ENCODE peak calls at places on chromosomes 16 and 17, in four cellular contexts. One of them, this sample, is unnamed.

GRCh38 chr17:5236871-5237540 is 2.3 kb upstream of the SCIMP start:
- DNase-seq in kidney epithelial cell: no peak
- DNase-seq in RWPE1: no peak
- DNase-seq in pancreas: no peak
- DNase-seq in this sample: no peak

GRCh38 chr16:87076950-87077749 is 240.0 kb downstream of the C16orf95 start:
- DNase-seq in kidney epithelial cell: no peak
- DNase-seq in RWPE1: peak
- DNase-seq in pancreas: peak
- DNase-seq in this sample: peak

GRCh38 chr17:7842380-7842949 is 8.4 kb downstream of the KDM6B start:
- DNase-seq in kidney epithelial cell: peak
- DNase-seq in RWPE1: no peak
- DNase-seq in pancreas: peak
- DNase-seq in this sample: peak

GRCh38 chr17:8123695-8124349 is at the start of gene HES7:
- DNase-seq in kidney epithelial cell: no peak
- DNase-seq in RWPE1: peak
- DNase-seq in pancreas: no peak
- DNase-seq in this sample: no peak

GRCh38 chr17:69065113-69065512 is 4.4 kb upstream of the ABCA9 start:
- DNase-seq in kidney epithelial cell: no peak
- DNase-seq in RWPE1: no peak
- DNase-seq in pancreas: no peak
- DNase-seq in this sample: no peak

GRCh38 chr16:27421961-27422740 is 20.2 kb downstream of the IL21R start:
- DNase-seq in kidney epithelial cell: no peak
- DNase-seq in RWPE1: no peak
- DNase-seq in pancreas: no peak
- DNase-seq in this sample: no peak

GRCh38 chr16:79186196-79186595 is 414.3 kb downstream of the MAF start:
- DNase-seq in kidney epithelial cell: no peak
- DNase-seq in RWPE1: no peak
- DNase-seq in pancreas: no peak
- DNase-seq in this sample: no peak

GRCh38 chr16:53952215-53953208 is 248.6 kb downstream of the FTO start:
- DNase-seq in kidney epithelial cell: no peak
- DNase-seq in RWPE1: no peak
- DNase-seq in pancreas: no peak
- DNase-seq in this sample: no peak

GRCh38 chr16:4728676-4729075 is 5.4 kb downstream of the ANKS3 start:
- DNase-seq in kidney epithelial cell: no peak
- DNase-seq in RWPE1: no peak
- DNase-seq in pancreas: no peak
- DNase-seq in this sample: no peak

GRCh38 chr16:56311208-56312027 is 113.9 kb downstream of the AMFR start:
- DNase-seq in kidney epithelial cell: no peak
- DNase-seq in RWPE1: no peak
- DNase-seq in pancreas: no peak
- DNase-seq in this sample: no peak
- TF ChIP-seq CTCF in kidney epithelial cell: peak
- TF ChIP-seq CTCF in RWPE1: no peak
- TF ChIP-seq CTCF in pancreas: no peak
- TF ChIP-seq CTCF in this sample: no peak

DNA sequence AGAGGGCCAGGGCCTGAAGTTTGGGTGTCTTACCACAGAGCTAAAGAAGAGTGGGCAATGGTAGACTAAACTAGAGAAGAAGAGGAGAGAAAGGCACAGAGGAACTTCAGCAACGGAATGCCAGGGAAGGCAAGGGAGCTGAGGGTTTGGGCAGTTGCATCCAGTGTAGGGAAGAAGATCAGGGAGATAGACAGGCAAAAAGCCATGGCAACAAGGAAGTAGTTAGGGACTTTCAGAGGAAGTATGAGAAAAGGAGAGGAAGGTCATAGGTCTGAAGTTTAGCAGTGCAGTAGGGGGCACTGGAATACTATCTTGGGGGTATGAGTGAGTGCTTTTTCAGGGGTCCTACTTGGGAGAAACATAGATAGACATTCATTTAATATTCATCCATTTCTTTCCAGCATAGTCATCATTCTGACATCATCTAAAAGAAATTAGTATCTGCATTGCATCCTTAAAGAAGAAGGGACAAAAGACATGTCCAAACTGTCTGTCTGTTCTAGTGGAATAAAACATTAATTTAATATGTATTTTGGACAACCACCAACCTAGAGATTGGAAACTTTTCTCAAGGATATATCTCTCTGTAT is 2.2 kb upstream of the NF1 start:
- DNase-seq in kidney epithelial cell: no peak
- DNase-seq in RWPE1: no peak
- DNase-seq in pancreas: no peak
- DNase-seq in this sample: no peak
- TF ChIP-seq CTCF in kidney epithelial cell: no peak
- TF ChIP-seq CTCF in RWPE1: no peak
- TF ChIP-seq CTCF in pancreas: no peak
- TF ChIP-seq CTCF in this sample: no peak

DNA sequence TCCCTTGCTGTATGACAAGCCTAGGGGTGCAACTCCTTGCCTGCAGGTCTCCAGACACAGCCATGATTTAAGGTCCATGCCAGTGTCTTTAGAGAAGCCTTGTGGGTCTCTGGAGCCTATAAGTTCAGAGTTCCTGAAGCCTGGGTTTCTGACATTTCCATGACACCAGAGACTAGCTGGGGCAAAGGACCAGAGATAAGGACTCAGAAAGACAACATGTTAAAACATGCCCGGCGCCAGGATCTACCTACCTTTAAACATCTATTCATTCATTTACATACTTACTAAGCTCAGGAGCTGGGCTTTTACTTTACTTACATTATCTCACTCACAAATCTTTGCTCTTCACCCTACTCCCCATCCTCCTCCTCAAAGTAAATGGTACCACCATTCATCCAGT is 1.5 kb downstream of the MRPL27 start:
- DNase-seq in kidney epithelial cell: no peak
- DNase-seq in RWPE1: peak
- DNase-seq in pancreas: no peak
- DNase-seq in this sample: peak
- TF ChIP-seq CTCF in kidney epithelial cell: no peak
- TF ChIP-seq CTCF in RWPE1: no peak
- TF ChIP-seq CTCF in pancreas: no peak
- TF ChIP-seq CTCF in this sample: no peak

GRCh38 chr17:1628856-1629646 is 417 bp upstream of the SLC43A2 start:
- DNase-seq in kidney epithelial cell: no peak
- DNase-seq in RWPE1: peak
- DNase-seq in pancreas: peak
- DNase-seq in this sample: peak
- TF ChIP-seq CTCF in kidney epithelial cell: no peak
- TF ChIP-seq CTCF in RWPE1: peak
- TF ChIP-seq CTCF in pancreas: no peak
- TF ChIP-seq CTCF in this sample: peak

DNA sequence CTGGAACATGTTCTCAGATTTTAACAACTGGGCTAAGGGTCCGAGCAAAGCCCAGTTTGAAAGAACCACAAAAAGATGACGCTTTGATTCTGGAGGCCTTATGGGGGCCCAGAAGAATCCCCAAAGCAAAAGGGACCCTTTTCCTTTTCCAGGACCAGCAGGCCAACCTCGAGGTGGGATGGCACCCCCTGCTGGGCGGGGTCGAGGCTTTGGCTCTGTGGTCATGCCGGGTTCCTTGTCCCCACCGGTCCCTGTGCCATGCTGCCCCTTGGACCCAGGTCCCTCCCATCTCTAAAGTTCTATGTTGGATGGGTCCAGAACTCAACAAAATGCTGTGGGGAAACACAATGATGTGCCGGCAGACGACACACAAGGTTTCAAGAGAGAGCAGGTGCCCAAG is 30.9 kb downstream of the TMEM204 start:
- DNase-seq in kidney epithelial cell: no peak
- DNase-seq in RWPE1: no peak
- DNase-seq in pancreas: no peak
- DNase-seq in this sample: no peak
- TF ChIP-seq CTCF in kidney epithelial cell: peak
- TF ChIP-seq CTCF in RWPE1: no peak
- TF ChIP-seq CTCF in pancreas: no peak
- TF ChIP-seq CTCF in this sample: peak

GRCh38 chr17:32483451-32484019 is 3.3 kb upstream of the CDK5R1 start:
- DNase-seq in kidney epithelial cell: no peak
- DNase-seq in RWPE1: peak
- DNase-seq in pancreas: peak
- DNase-seq in this sample: no peak
- TF ChIP-seq CTCF in kidney epithelial cell: peak
- TF ChIP-seq CTCF in RWPE1: peak
- TF ChIP-seq CTCF in pancreas: no peak
- TF ChIP-seq CTCF in this sample: peak

GRCh38 chr16:25106567-25107465 is 4.7 kb upstream of the LCMT1 start:
- DNase-seq in kidney epithelial cell: no peak
- DNase-seq in RWPE1: peak
- DNase-seq in pancreas: peak
- DNase-seq in this sample: peak
- TF ChIP-seq CTCF in kidney epithelial cell: no peak
- TF ChIP-seq CTCF in RWPE1: no peak
- TF ChIP-seq CTCF in pancreas: no peak
- TF ChIP-seq CTCF in this sample: peak

GRCh38 chr16:19899605-19899955 is 14.9 kb upstream of the GPRC5B start:
- DNase-seq in kidney epithelial cell: no peak
- DNase-seq in RWPE1: no peak
- DNase-seq in pancreas: no peak
- DNase-seq in this sample: no peak
- TF ChIP-seq CTCF in kidney epithelial cell: no peak
- TF ChIP-seq CTCF in RWPE1: peak
- TF ChIP-seq CTCF in pancreas: no peak
- TF ChIP-seq CTCF in this sample: no peak

GRCh38 chr17:78358538-78359215 is 1.2 kb downstream of the SOCS3 start:
- DNase-seq in kidney epithelial cell: no peak
- DNase-seq in RWPE1: no peak
- DNase-seq in pancreas: no peak
- DNase-seq in this sample: peak

GRCh38 chr17:78359216-78359935 is 501 bp downstream of the SOCS3 start:
- DNase-seq in kidney epithelial cell: no peak
- DNase-seq in RWPE1: no peak
- DNase-seq in pancreas: peak
- DNase-seq in this sample: no peak

GRCh38 chr17:78357177-78357586 is 2.7 kb downstream of the SOCS3 start:
- DNase-seq in kidney epithelial cell: no peak
- DNase-seq in RWPE1: no peak
- DNase-seq in pancreas: no peak
- DNase-seq in this sample: no peak

GRCh38 chr17:78356163-78356713 is 3.6 kb downstream of the SOCS3 start:
- DNase-seq in kidney epithelial cell: no peak
- DNase-seq in RWPE1: peak
- DNase-seq in pancreas: no peak
- DNase-seq in this sample: peak

GRCh38 chr17:78357687-78358537 is 2.0 kb downstream of the SOCS3 start:
- DNase-seq in kidney epithelial cell: no peak
- DNase-seq in RWPE1: no peak
- DNase-seq in pancreas: no peak
- DNase-seq in this sample: no peak
- TF ChIP-seq CTCF in kidney epithelial cell: no peak
- TF ChIP-seq CTCF in RWPE1: no peak
- TF ChIP-seq CTCF in pancreas: no peak
- TF ChIP-seq CTCF in this sample: no peak

DNA sequence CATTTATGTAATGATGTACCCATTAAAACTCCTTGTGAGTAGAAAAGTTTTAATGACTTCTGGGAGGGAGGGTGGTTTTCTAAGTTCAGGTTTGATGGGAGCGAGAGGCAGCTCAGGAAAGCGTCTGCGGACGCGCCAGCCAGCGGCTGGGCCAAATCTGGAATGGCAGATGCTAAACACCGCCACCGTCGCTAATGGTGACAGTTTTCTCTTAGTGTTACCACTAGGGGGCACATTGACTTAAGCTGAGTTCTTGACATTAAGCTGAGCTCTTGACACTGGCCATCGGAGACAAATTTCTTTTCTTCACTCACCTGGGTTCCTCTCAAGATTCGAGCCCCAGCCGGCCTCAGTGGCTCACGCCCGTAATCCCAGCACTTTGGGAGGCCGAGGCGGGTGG is 6.7 kb downstream of the TRPV1 start:
- DNase-seq in kidney epithelial cell: no peak
- DNase-seq in RWPE1: no peak
- DNase-seq in pancreas: no peak
- DNase-seq in this sample: no peak
- TF ChIP-seq CTCF in kidney epithelial cell: peak
- TF ChIP-seq CTCF in RWPE1: peak
- TF ChIP-seq CTCF in pancreas: no peak
- TF ChIP-seq CTCF in this sample: peak